ENCODE peak calls at places on chromosomes 4 and X, in five cellular contexts. N is GM03348, G is cerebellum, E is activated T-cell treated with anti-CD3 and anti-CD28 coated beads for 1 hour, C is Daoy. B is an unnamed sample.

GRCh38 chr4:184448828-184449227 is 25.5 kb downstream of the IRF2 start:
- DNase-seq in G (peak), N (peak), E (no peak), C (peak), B (peak)

GRCh38 chrX:50103866-50104566 is 96.8 kb downstream of the AKAP4 start:
- DNase-seq in C (no peak), N (peak), E (no peak), G (no peak), B (no peak)

GRCh38 chrX:29922607-29923006 is 292.8 kb upstream of the MAGEB2 start:
- DNase-seq in C (no peak), E (no peak), G (no peak), N (no peak), B (no peak)

GRCh38 chr4:158760866-158761265 is 8.0 kb upstream of the FNIP2 start:
- DNase-seq in C (peak), N (no peak), G (no peak), E (no peak), B (no peak)

GRCh38 chr4:106277140-106277680 is 38.8 kb downstream of the TBCK start:
- DNase-seq in C (no peak), E (no peak), N (no peak), G (no peak), B (no peak)

GRCh38 chrX:96576358-96576757 is 108.3 kb upstream of the DIAPH2 start:
- DNase-seq in C (no peak), G (no peak), E (no peak), N (peak), B (no peak)

GRCh38 chr4:2598661-2599654 is 62.5 kb downstream of the FAM193A start:
- DNase-seq in G (no peak), C (no peak), N (no peak), E (no peak), B (peak)

GRCh38 chr4:127782025-127782274 is 172 bp upstream of the HSPA4L start:
- DNase-seq in C (peak), G (no peak), E (no peak), N (peak), B (peak)

GRCh38 chr4:38803833-38804653 is 548 bp downstream of the TLR1 start:
- DNase-seq in C (no peak), E (no peak), N (no peak), G (no peak), B (peak)

GRCh38 chrX:150700107-150700506 is 6.9 kb downstream of the MTMR1 start:
- DNase-seq in E (no peak), N (no peak), C (no peak), G (peak), B (peak)

GRCh38 chrX:111010151-111010550 is 85.8 kb upstream of the PAK3 start:
- DNase-seq in C (no peak), N (no peak), E (no peak), G (no peak), B (no peak)

GRCh38 chr4:116233971-116234370 is 851.4 kb downstream of the TRAM1L1 start:
- DNase-seq in E (no peak), G (no peak), C (no peak), N (no peak), B (no peak)

GRCh38 chrX:13994104-13994503 is 35.6 kb downstream of the GEMIN8 start:
- DNase-seq in C (no peak), G (peak), E (no peak), N (no peak), B (peak)

GRCh38 chrX:44025611-44026010 is 52.4 kb upstream of the NDP start:
- DNase-seq in E (no peak), C (peak), N (peak), G (no peak), B (no peak)

GRCh38 chrX:137550561-137551305 is 15.2 kb upstream of the ZIC3 start:
- DNase-seq in E (no peak), N (no peak), G (no peak), C (peak), B (peak)

GRCh38 chr4:17059192-17059634 is 160.8 kb upstream of the LDB2 start:
- DNase-seq in C (no peak), E (no peak), G (no peak), N (peak), B (no peak)

GRCh38 chrX:327660-328126 is 9.1 kb upstream of the GTPBP6 start:
- DNase-seq in C (no peak), G (no peak), N (no peak), E (no peak), B (no peak)

GRCh38 chr4:162684371-162684700 is 482.4 kb downstream of the NAF1 start:
- DNase-seq in N (no peak), E (no peak), G (no peak), C (no peak), B (no peak)

GRCh38 chr4:7828011-7828720 is 111.5 kb downstream of the AFAP1 start:
- DNase-seq in N (peak), G (no peak), C (peak), E (peak), B (no peak)

GRCh38 chrX:136879001-136879667 is 1.4 kb downstream of the RBMX start:
- DNase-seq in N (no peak), C (no peak), G (no peak), E (no peak), B (peak)

GRCh38 chrX:31228909-31229308 is 157.1 kb upstream of the FTHL17 start:
- DNase-seq in N (no peak), C (no peak), G (no peak), E (no peak), B (no peak)

GRCh38 chrX:24862343-24862742 is 153.4 kb downstream of the ARX start:
- DNase-seq in C (no peak), G (no peak), N (no peak), E (no peak), B (no peak)

GRCh38 chrX:102345916-102346315 is 93.9 kb downstream of the NXF2B start:
- DNase-seq in N (peak), E (peak), C (peak), G (peak), B (peak)

GRCh38 chrX:46209768-46210167 is 335.5 kb downstream of the ZNF674 start:
- DNase-seq in G (no peak), N (no peak), C (peak), E (no peak), B (no peak)

GRCh38 chr4:21656832-21657231 is 291.7 kb downstream of the KCNIP4 start:
- DNase-seq in C (peak), E (no peak), G (no peak), N (peak), B (no peak)

GRCh38 chr4:16686195-16686594 is 212.2 kb downstream of the LDB2 start:
- DNase-seq in G (no peak), E (no peak), N (peak), C (peak), B (no peak)

GRCh38 chr4:1393866-1394265 is 12.4 kb downstream of the NKX1-1 start:
- DNase-seq in C (no peak), N (no peak), G (no peak), E (no peak), B (no peak)

GRCh38 chr4:20883677-20884076 is 183.4 kb downstream of the PACRGL start:
- DNase-seq in E (no peak), C (no peak), N (no peak), G (no peak), B (no peak)

GRCh38 chr4:4549534-4549933 is 7.7 kb upstream of the STX18 start:
- DNase-seq in N (no peak), G (no peak), E (no peak), C (peak), B (no peak)

GRCh38 chrX:39850630-39851152 is 247.1 kb downstream of the BCOR start:
- DNase-seq in C (peak), E (peak), N (peak), G (no peak), B (no peak)

GRCh38 chr4:48635310-48635709 is 144.8 kb downstream of the FRYL start:
- DNase-seq in E (no peak), N (peak), C (peak), G (no peak), B (peak)

GRCh38 chrX:131729295-131729694 is 185.4 kb downstream of the OR13H1 start:
- DNase-seq in N (no peak), C (no peak), G (no peak), E (no peak), B (no peak)

GRCh38 chr4:23947826-23948225 is 58.0 kb upstream of the PPARGC1A start:
- DNase-seq in C (no peak), N (no peak), G (no peak), E (no peak), B (no peak)

GRCh38 chr4:168605411-168605810 is 108.6 kb downstream of the PALLD start:
- DNase-seq in C (peak), N (peak), E (no peak), G (no peak), B (no peak)

B was measured in G401.